ENCODE peak calls at places on chromosomes 7 and 10, in six cellular contexts. T, S, K, R, V and Y are unnamed samples.

GRCh38 chr7:84847790-84848189 is 339.1 kb downstream of the SEMA3D start:
- DNase-seq in S (no peak), R (no peak), T (no peak), V (no peak), K (no peak), Y (no peak)

GRCh38 chr7:95317546-95317945 is 6.8 kb downstream of the PON1 start:
- DNase-seq in S (no peak), K (no peak), T (no peak), V (no peak), R (no peak), Y (no peak)

GRCh38 chr10:92891885-92892705 is 43.8 kb downstream of the EXOC6 start:
- DNase-seq in R (peak; percentile 59), V (no peak), K (no peak), T (peak; percentile 88), S (peak; percentile 59), Y (no peak)

GRCh38 chr10:14843327-14843988 is 5.4 kb downstream of the HSPA14 start:
- DNase-seq in S (no peak), K (no peak), R (no peak), T (no peak), V (no peak), Y (no peak)

GRCh38 chr7:50978633-50979215 is 196.0 kb upstream of the GRB10 start:
- DNase-seq in R (no peak), K (no peak), T (no peak), V (no peak), S (no peak), Y (no peak)

GRCh38 chr7:36278069-36278766 is 111.4 kb upstream of the ANLN start:
- DNase-seq in S (no peak), R (no peak), T (no peak), K (no peak), V (no peak), Y (no peak)

GRCh38 chr7:94449151-94449725 is 54.5 kb downstream of the COL1A2 start:
- DNase-seq in V (peak; percentile 29), K (peak; percentile 63), S (no peak), R (peak; percentile 11), T (no peak), Y (no peak)

GRCh38 chr10:53072144-53072543 is 299.6 kb upstream of the MBL2 start:
- DNase-seq in T (no peak), V (no peak), R (no peak), S (no peak), K (no peak), Y (no peak)

GRCh38 chr7:102841290-102841689 is 71.5 kb upstream of the LRRC17 start:
- DNase-seq in K (no peak), T (no peak), S (peak; percentile 87), R (no peak), V (peak; percentile 12), Y (no peak)

GRCh38 chr10:126892150-126892872 is 12.9 kb upstream of the DOCK1 start:
- DNase-seq in S (no peak), R (no peak), V (no peak), K (no peak), T (no peak), Y (no peak)

GRCh38 chr7:17027143-17027802 is 145.5 kb upstream of the AGR3 start:
- DNase-seq in S (no peak), R (no peak), V (no peak), K (peak; percentile 55), T (no peak), Y (no peak)

GRCh38 chr10:73781879-73782748 is at the start of gene CHCHD1:
- DNase-seq in K (peak; percentile 80), R (peak; percentile 79), V (peak; percentile 92), T (peak; percentile 90), S (peak; percentile 63), Y (peak; percentile 97)

GRCh38 chr7:155533120-155533826 is 13.1 kb downstream of the CNPY1 start:
- DNase-seq in K (no peak), S (no peak), V (no peak), R (no peak), T (no peak), Y (no peak)

GRCh38 chr10:34033067-34033466 is 698.6 kb upstream of the NRP1 start:
- DNase-seq in R (no peak), S (no peak), T (no peak), K (no peak), V (no peak), Y (no peak)

GRCh38 chr10:103888113-103888841 is 29.7 kb downstream of the STN1 start:
- DNase-seq in K (peak; percentile 74), S (peak; percentile 79), V (peak; percentile 60), R (peak; percentile 67), T (no peak), Y (no peak)

GRCh38 chr10:129970404-129971364 is 6.6 kb upstream of the EBF3 start:
- DNase-seq in K (no peak), R (no peak), T (no peak), S (no peak), V (peak; percentile 34), Y (peak; percentile 36)

GRCh38 chr10:62093863-62094291 is 174.8 kb downstream of the RTKN2 start:
- DNase-seq in K (no peak), T (peak; percentile 59), S (peak; percentile 81), R (no peak), V (no peak), Y (no peak)

GRCh38 chr7:142508251-142508650 is 241.0 kb upstream of the PRSS1 start:
- DNase-seq in T (peak; percentile 78), S (no peak), K (no peak), R (no peak), V (no peak), Y (no peak)

GRCh38 chr10:43304687-43305333 is 37.9 kb upstream of the RASGEF1A start:
- DNase-seq in V (peak; percentile 67), R (no peak), K (peak; percentile 71), T (peak; percentile 46), S (no peak), Y (peak; percentile 45)

GRCh38 chr7:104528142-104528541 is 199.7 kb downstream of the LHFPL3 start:
- DNase-seq in V (no peak), K (no peak), T (no peak), R (no peak), S (no peak), Y (no peak)